ENCODE peak calls at places on chromosomes 13 and 19, in ten cellular contexts. One of them, this sample, is unnamed.

GRCh38 chr13:29902632-29903305 is 52.4 kb upstream of the UBL3 start:
- ATAC-seq in aorta: no peak
- ATAC-seq in esophagus mucosa: no peak
- ATAC-seq in Panc1: no peak
- ATAC-seq in activated naive CD8-positive, alpha-beta T cell treated with anti-CD3 and anti-CD28 coated beads, Interleukin-2, amount 10 ng/mL, durations not matched to agents 7 days and 5 days: no peak
- ATAC-seq in T-cell: peak
- ATAC-seq in HepG2: no peak
- ATAC-seq in RWPE2: no peak
- ATAC-seq in left lobe of liver: no peak
- ATAC-seq in stimulated activated effector memory CD8-positive, alpha-beta T cell treated with anti-CD3 and anti-CD28 coated beads, Interleukin-12 subunit alpha, Interleukin-12 subunit beta, amount 100 ng/mL, for 72 hours: no peak
- ATAC-seq in this sample: no peak

GRCh38 chr19:11479470-11480080 is 1.3 kb downstream of the ELAVL3 start:
- ATAC-seq in aorta: no peak
- ATAC-seq in esophagus mucosa: no peak
- ATAC-seq in Panc1: no peak
- ATAC-seq in activated naive CD8-positive, alpha-beta T cell treated with anti-CD3 and anti-CD28 coated beads, Interleukin-2, amount 10 ng/mL, durations not matched to agents 7 days and 5 days: no peak
- ATAC-seq in T-cell: no peak
- ATAC-seq in HepG2: peak
- ATAC-seq in RWPE2: no peak
- ATAC-seq in left lobe of liver: no peak
- ATAC-seq in stimulated activated effector memory CD8-positive, alpha-beta T cell treated with anti-CD3 and anti-CD28 coated beads, Interleukin-12 subunit alpha, Interleukin-12 subunit beta, amount 100 ng/mL, for 72 hours: no peak
- ATAC-seq in this sample: no peak

GRCh38 chr13:79534596-79534995 is 53.6 kb downstream of the NDFIP2 start:
- ATAC-seq in aorta: no peak
- ATAC-seq in esophagus mucosa: no peak
- ATAC-seq in Panc1: no peak
- ATAC-seq in activated naive CD8-positive, alpha-beta T cell treated with anti-CD3 and anti-CD28 coated beads, Interleukin-2, amount 10 ng/mL, durations not matched to agents 7 days and 5 days: no peak
- ATAC-seq in T-cell: no peak
- ATAC-seq in HepG2: no peak
- ATAC-seq in RWPE2: no peak
- ATAC-seq in left lobe of liver: no peak
- ATAC-seq in stimulated activated effector memory CD8-positive, alpha-beta T cell treated with anti-CD3 and anti-CD28 coated beads, Interleukin-12 subunit alpha, Interleukin-12 subunit beta, amount 100 ng/mL, for 72 hours: no peak
- ATAC-seq in this sample: no peak

GRCh38 chr13:66560189-66560588 is 669.9 kb downstream of the PCDH9 start:
- ATAC-seq in aorta: peak
- ATAC-seq in esophagus mucosa: no peak
- ATAC-seq in Panc1: no peak
- ATAC-seq in activated naive CD8-positive, alpha-beta T cell treated with anti-CD3 and anti-CD28 coated beads, Interleukin-2, amount 10 ng/mL, durations not matched to agents 7 days and 5 days: no peak
- ATAC-seq in T-cell: no peak
- ATAC-seq in HepG2: peak
- ATAC-seq in RWPE2: no peak
- ATAC-seq in left lobe of liver: peak
- ATAC-seq in stimulated activated effector memory CD8-positive, alpha-beta T cell treated with anti-CD3 and anti-CD28 coated beads, Interleukin-12 subunit alpha, Interleukin-12 subunit beta, amount 100 ng/mL, for 72 hours: no peak
- ATAC-seq in this sample: no peak

GRCh38 chr19:34461375-34462100 is 20.0 kb upstream of the WTIP start:
- ATAC-seq in aorta: peak
- ATAC-seq in esophagus mucosa: no peak
- ATAC-seq in Panc1: no peak
- ATAC-seq in activated naive CD8-positive, alpha-beta T cell treated with anti-CD3 and anti-CD28 coated beads, Interleukin-2, amount 10 ng/mL, durations not matched to agents 7 days and 5 days: no peak
- ATAC-seq in T-cell: no peak
- ATAC-seq in HepG2: no peak
- ATAC-seq in RWPE2: no peak
- ATAC-seq in left lobe of liver: no peak
- ATAC-seq in stimulated activated effector memory CD8-positive, alpha-beta T cell treated with anti-CD3 and anti-CD28 coated beads, Interleukin-12 subunit alpha, Interleukin-12 subunit beta, amount 100 ng/mL, for 72 hours: no peak
- ATAC-seq in this sample: no peak

GRCh38 chr19:10898633-10899032 is 27.3 kb downstream of the CARM1 start:
- ATAC-seq in aorta: no peak
- ATAC-seq in esophagus mucosa: peak
- ATAC-seq in Panc1: peak
- ATAC-seq in activated naive CD8-positive, alpha-beta T cell treated with anti-CD3 and anti-CD28 coated beads, Interleukin-2, amount 10 ng/mL, durations not matched to agents 7 days and 5 days: no peak
- ATAC-seq in T-cell: no peak
- ATAC-seq in HepG2: no peak
- ATAC-seq in RWPE2: peak
- ATAC-seq in left lobe of liver: no peak
- ATAC-seq in stimulated activated effector memory CD8-positive, alpha-beta T cell treated with anti-CD3 and anti-CD28 coated beads, Interleukin-12 subunit alpha, Interleukin-12 subunit beta, amount 100 ng/mL, for 72 hours: no peak
- ATAC-seq in this sample: peak

GRCh38 chr19:56085571-56086275 is 35.4 kb downstream of the ZNF787 start:
- ATAC-seq in aorta: no peak
- ATAC-seq in esophagus mucosa: no peak
- ATAC-seq in Panc1: peak
- ATAC-seq in activated naive CD8-positive, alpha-beta T cell treated with anti-CD3 and anti-CD28 coated beads, Interleukin-2, amount 10 ng/mL, durations not matched to agents 7 days and 5 days: no peak
- ATAC-seq in T-cell: no peak
- ATAC-seq in HepG2: no peak
- ATAC-seq in RWPE2: peak
- ATAC-seq in left lobe of liver: peak
- ATAC-seq in stimulated activated effector memory CD8-positive, alpha-beta T cell treated with anti-CD3 and anti-CD28 coated beads, Interleukin-12 subunit alpha, Interleukin-12 subunit beta, amount 100 ng/mL, for 72 hours: peak
- ATAC-seq in this sample: no peak

GRCh38 chr19:50794074-50794777 is 4.0 kb downstream of the ACP4 start:
- ATAC-seq in aorta: no peak
- ATAC-seq in esophagus mucosa: peak
- ATAC-seq in Panc1: peak
- ATAC-seq in activated naive CD8-positive, alpha-beta T cell treated with anti-CD3 and anti-CD28 coated beads, Interleukin-2, amount 10 ng/mL, durations not matched to agents 7 days and 5 days: peak
- ATAC-seq in T-cell: no peak
- ATAC-seq in HepG2: peak
- ATAC-seq in RWPE2: peak
- ATAC-seq in left lobe of liver: no peak
- ATAC-seq in stimulated activated effector memory CD8-positive, alpha-beta T cell treated with anti-CD3 and anti-CD28 coated beads, Interleukin-12 subunit alpha, Interleukin-12 subunit beta, amount 100 ng/mL, for 72 hours: peak
- ATAC-seq in this sample: peak

GRCh38 chr13:61162636-61163035 is 253.0 kb downstream of the PCDH20 start:
- ATAC-seq in aorta: peak
- ATAC-seq in esophagus mucosa: no peak
- ATAC-seq in Panc1: no peak
- ATAC-seq in activated naive CD8-positive, alpha-beta T cell treated with anti-CD3 and anti-CD28 coated beads, Interleukin-2, amount 10 ng/mL, durations not matched to agents 7 days and 5 days: no peak
- ATAC-seq in T-cell: no peak
- ATAC-seq in HepG2: no peak
- ATAC-seq in RWPE2: no peak
- ATAC-seq in left lobe of liver: no peak
- ATAC-seq in stimulated activated effector memory CD8-positive, alpha-beta T cell treated with anti-CD3 and anti-CD28 coated beads, Interleukin-12 subunit alpha, Interleukin-12 subunit beta, amount 100 ng/mL, for 72 hours: no peak
- ATAC-seq in this sample: no peak

GRCh38 chr19:13985771-13986347 is 20.3 kb downstream of the RFX1 start:
- ATAC-seq in aorta: no peak
- ATAC-seq in esophagus mucosa: peak
- ATAC-seq in Panc1: peak
- ATAC-seq in activated naive CD8-positive, alpha-beta T cell treated with anti-CD3 and anti-CD28 coated beads, Interleukin-2, amount 10 ng/mL, durations not matched to agents 7 days and 5 days: peak
- ATAC-seq in T-cell: peak
- ATAC-seq in HepG2: peak
- ATAC-seq in RWPE2: peak
- ATAC-seq in left lobe of liver: no peak
- ATAC-seq in stimulated activated effector memory CD8-positive, alpha-beta T cell treated with anti-CD3 and anti-CD28 coated beads, Interleukin-12 subunit alpha, Interleukin-12 subunit beta, amount 100 ng/mL, for 72 hours: peak
- ATAC-seq in this sample: peak

GRCh38 chr19:7554990-7555864 is 19.7 kb downstream of the PNPLA6 start:
- ATAC-seq in aorta: no peak
- ATAC-seq in esophagus mucosa: peak
- ATAC-seq in Panc1: peak
- ATAC-seq in activated naive CD8-positive, alpha-beta T cell treated with anti-CD3 and anti-CD28 coated beads, Interleukin-2, amount 10 ng/mL, durations not matched to agents 7 days and 5 days: no peak
- ATAC-seq in T-cell: no peak
- ATAC-seq in HepG2: no peak
- ATAC-seq in RWPE2: no peak
- ATAC-seq in left lobe of liver: no peak
- ATAC-seq in stimulated activated effector memory CD8-positive, alpha-beta T cell treated with anti-CD3 and anti-CD28 coated beads, Interleukin-12 subunit alpha, Interleukin-12 subunit beta, amount 100 ng/mL, for 72 hours: peak
- ATAC-seq in this sample: no peak

GRCh38 chr19:1262687-1263123 is 6.4 kb upstream of the CIRBP start:
- ATAC-seq in aorta: no peak
- ATAC-seq in esophagus mucosa: no peak
- ATAC-seq in Panc1: no peak
- ATAC-seq in activated naive CD8-positive, alpha-beta T cell treated with anti-CD3 and anti-CD28 coated beads, Interleukin-2, amount 10 ng/mL, durations not matched to agents 7 days and 5 days: no peak
- ATAC-seq in T-cell: no peak
- ATAC-seq in HepG2: no peak
- ATAC-seq in RWPE2: no peak
- ATAC-seq in left lobe of liver: no peak
- ATAC-seq in stimulated activated effector memory CD8-positive, alpha-beta T cell treated with anti-CD3 and anti-CD28 coated beads, Interleukin-12 subunit alpha, Interleukin-12 subunit beta, amount 100 ng/mL, for 72 hours: no peak
- ATAC-seq in this sample: no peak

GRCh38 chr19:13884726-13885591 is 8.0 kb downstream of the NANOS3 start:
- ATAC-seq in aorta: no peak
- ATAC-seq in esophagus mucosa: peak
- ATAC-seq in Panc1: no peak
- ATAC-seq in activated naive CD8-positive, alpha-beta T cell treated with anti-CD3 and anti-CD28 coated beads, Interleukin-2, amount 10 ng/mL, durations not matched to agents 7 days and 5 days: no peak
- ATAC-seq in T-cell: no peak
- ATAC-seq in HepG2: no peak
- ATAC-seq in RWPE2: no peak
- ATAC-seq in left lobe of liver: peak
- ATAC-seq in stimulated activated effector memory CD8-positive, alpha-beta T cell treated with anti-CD3 and anti-CD28 coated beads, Interleukin-12 subunit alpha, Interleukin-12 subunit beta, amount 100 ng/mL, for 72 hours: no peak
- ATAC-seq in this sample: no peak

GRCh38 chr19:32647361-32647760 is 27.6 kb downstream of the ANKRD27 start:
- ATAC-seq in aorta: no peak
- ATAC-seq in esophagus mucosa: no peak
- ATAC-seq in Panc1: no peak
- ATAC-seq in activated naive CD8-positive, alpha-beta T cell treated with anti-CD3 and anti-CD28 coated beads, Interleukin-2, amount 10 ng/mL, durations not matched to agents 7 days and 5 days: peak
- ATAC-seq in T-cell: no peak
- ATAC-seq in HepG2: no peak
- ATAC-seq in RWPE2: no peak
- ATAC-seq in left lobe of liver: no peak
- ATAC-seq in stimulated activated effector memory CD8-positive, alpha-beta T cell treated with anti-CD3 and anti-CD28 coated beads, Interleukin-12 subunit alpha, Interleukin-12 subunit beta, amount 100 ng/mL, for 72 hours: no peak
- ATAC-seq in this sample: no peak

GRCh38 chr13:30355405-30355741 is 48.0 kb upstream of the KATNAL1 start:
- ATAC-seq in aorta: peak
- ATAC-seq in esophagus mucosa: peak
- ATAC-seq in Panc1: no peak
- ATAC-seq in activated naive CD8-positive, alpha-beta T cell treated with anti-CD3 and anti-CD28 coated beads, Interleukin-2, amount 10 ng/mL, durations not matched to agents 7 days and 5 days: peak
- ATAC-seq in T-cell: peak
- ATAC-seq in HepG2: peak
- ATAC-seq in RWPE2: no peak
- ATAC-seq in left lobe of liver: peak
- ATAC-seq in stimulated activated effector memory CD8-positive, alpha-beta T cell treated with anti-CD3 and anti-CD28 coated beads, Interleukin-12 subunit alpha, Interleukin-12 subunit beta, amount 100 ng/mL, for 72 hours: peak
- ATAC-seq in this sample: no peak

GRCh38 chr19:1015782-1016646 is 4.9 kb downstream of the TMEM259 start:
- ATAC-seq in aorta: no peak
- ATAC-seq in esophagus mucosa: no peak
- ATAC-seq in Panc1: no peak
- ATAC-seq in activated naive CD8-positive, alpha-beta T cell treated with anti-CD3 and anti-CD28 coated beads, Interleukin-2, amount 10 ng/mL, durations not matched to agents 7 days and 5 days: no peak
- ATAC-seq in T-cell: no peak
- ATAC-seq in HepG2: no peak
- ATAC-seq in RWPE2: no peak
- ATAC-seq in left lobe of liver: no peak
- ATAC-seq in stimulated activated effector memory CD8-positive, alpha-beta T cell treated with anti-CD3 and anti-CD28 coated beads, Interleukin-12 subunit alpha, Interleukin-12 subunit beta, amount 100 ng/mL, for 72 hours: no peak
- ATAC-seq in this sample: no peak

GRCh38 chr13:36919833-36920611 is at the start of gene SMAD9:
- ATAC-seq in aorta: peak
- ATAC-seq in esophagus mucosa: peak
- ATAC-seq in Panc1: peak
- ATAC-seq in activated naive CD8-positive, alpha-beta T cell treated with anti-CD3 and anti-CD28 coated beads, Interleukin-2, amount 10 ng/mL, durations not matched to agents 7 days and 5 days: peak
- ATAC-seq in T-cell: peak
- ATAC-seq in HepG2: peak
- ATAC-seq in RWPE2: peak
- ATAC-seq in left lobe of liver: peak
- ATAC-seq in stimulated activated effector memory CD8-positive, alpha-beta T cell treated with anti-CD3 and anti-CD28 coated beads, Interleukin-12 subunit alpha, Interleukin-12 subunit beta, amount 100 ng/mL, for 72 hours: peak
- ATAC-seq in this sample: peak

GRCh38 chr19:5628919-5629481 is 6.1 kb downstream of the SAFB start:
- ATAC-seq in aorta: no peak
- ATAC-seq in esophagus mucosa: no peak
- ATAC-seq in Panc1: no peak
- ATAC-seq in activated naive CD8-positive, alpha-beta T cell treated with anti-CD3 and anti-CD28 coated beads, Interleukin-2, amount 10 ng/mL, durations not matched to agents 7 days and 5 days: no peak
- ATAC-seq in T-cell: no peak
- ATAC-seq in HepG2: no peak
- ATAC-seq in RWPE2: no peak
- ATAC-seq in left lobe of liver: no peak
- ATAC-seq in stimulated activated effector memory CD8-positive, alpha-beta T cell treated with anti-CD3 and anti-CD28 coated beads, Interleukin-12 subunit alpha, Interleukin-12 subunit beta, amount 100 ng/mL, for 72 hours: no peak
- ATAC-seq in this sample: no peak

GRCh38 chr13:41177616-41178015 is 16.8 kb downstream of the KBTBD7 start:
- ATAC-seq in aorta: no peak
- ATAC-seq in esophagus mucosa: no peak
- ATAC-seq in Panc1: no peak
- ATAC-seq in activated naive CD8-positive, alpha-beta T cell treated with anti-CD3 and anti-CD28 coated beads, Interleukin-2, amount 10 ng/mL, durations not matched to agents 7 days and 5 days: no peak
- ATAC-seq in T-cell: no peak
- ATAC-seq in HepG2: no peak
- ATAC-seq in RWPE2: no peak
- ATAC-seq in left lobe of liver: no peak
- ATAC-seq in stimulated activated effector memory CD8-positive, alpha-beta T cell treated with anti-CD3 and anti-CD28 coated beads, Interleukin-12 subunit alpha, Interleukin-12 subunit beta, amount 100 ng/mL, for 72 hours: no peak
- ATAC-seq in this sample: no peak

GRCh38 chr13:86840250-86841191 is 830.6 kb upstream of the SLITRK5 start:
- ATAC-seq in aorta: peak
- ATAC-seq in esophagus mucosa: peak
- ATAC-seq in Panc1: no peak
- ATAC-seq in activated naive CD8-positive, alpha-beta T cell treated with anti-CD3 and anti-CD28 coated beads, Interleukin-2, amount 10 ng/mL, durations not matched to agents 7 days and 5 days: no peak
- ATAC-seq in T-cell: no peak
- ATAC-seq in HepG2: peak
- ATAC-seq in RWPE2: no peak
- ATAC-seq in left lobe of liver: no peak
- ATAC-seq in stimulated activated effector memory CD8-positive, alpha-beta T cell treated with anti-CD3 and anti-CD28 coated beads, Interleukin-12 subunit alpha, Interleukin-12 subunit beta, amount 100 ng/mL, for 72 hours: peak
- ATAC-seq in this sample: no peak

GRCh38 chr13:80923907-80924306 is 583.0 kb upstream of the SPRY2 start:
- ATAC-seq in aorta: no peak
- ATAC-seq in esophagus mucosa: no peak
- ATAC-seq in Panc1: no peak
- ATAC-seq in activated naive CD8-positive, alpha-beta T cell treated with anti-CD3 and anti-CD28 coated beads, Interleukin-2, amount 10 ng/mL, durations not matched to agents 7 days and 5 days: no peak
- ATAC-seq in T-cell: no peak
- ATAC-seq in HepG2: no peak
- ATAC-seq in RWPE2: no peak
- ATAC-seq in left lobe of liver: no peak
- ATAC-seq in stimulated activated effector memory CD8-positive, alpha-beta T cell treated with anti-CD3 and anti-CD28 coated beads, Interleukin-12 subunit alpha, Interleukin-12 subunit beta, amount 100 ng/mL, for 72 hours: no peak
- ATAC-seq in this sample: peak

This sample was measured in SK-N-SH treated with all-trans-retinoic acid at 6 μM for 48 hours.